ENCODE peak calls at places on chromosome 19, in six cellular contexts. X is left cardiac atrium, V is H54, E is ELF-1, M is RPMI7951, Z is activated gamma-delta T cell treated with Interleukin-2 at 50 U/mL for 16 hours. T is an unnamed sample.

GRCh38 chr19:14871619-14872230 is 14.2 kb downstream of the OR7A17 start:
- DNase-seq in X (no peak), V (no peak), E (no peak), M (peak), Z (no peak), T (no peak)

GRCh38 chr19:43723588-43723987 is 7.7 kb downstream of the IRGC start:
- DNase-seq in E (no peak), V (no peak), X (no peak), Z (no peak), M (no peak), T (no peak)

GRCh38 chr19:4015705-4016402 is 8.3 kb downstream of the PIAS4 start:
- DNase-seq in M (no peak), X (no peak), E (peak), V (no peak), Z (no peak), T (peak)

GRCh38 chr19:23832717-23833327 is 74.1 kb upstream of the ZNF681 start:
- DNase-seq in E (no peak), X (no peak), Z (no peak), M (no peak), V (no peak), T (no peak)

GRCh38 chr19:16252459-16253205 is 54.9 kb downstream of the AP1M1 start:
- DNase-seq in V (no peak), M (no peak), X (peak), E (no peak), Z (no peak), T (peak)

GRCh38 chr19:46902402-46902766 is 41.6 kb downstream of the ARHGAP35 start:
- DNase-seq in V (no peak), X (no peak), E (peak), Z (no peak), M (no peak), T (no peak)

GRCh38 chr19:58203814-58204475 is 21.1 kb downstream of the ZNF274 start:
- DNase-seq in M (no peak), X (no peak), Z (no peak), E (peak), V (no peak), T (no peak)

GRCh38 chr19:13718733-13719132 is 45.6 kb upstream of the MRI1 start:
- DNase-seq in X (peak), Z (no peak), V (no peak), E (peak), M (peak), T (no peak)

GRCh38 chr19:4575267-4575793 is 15.8 kb upstream of the SEMA6B start:
- DNase-seq in V (peak), M (peak), Z (no peak), E (peak), X (peak), T (peak)

GRCh38 chr19:45189971-45190370 is 11.4 kb downstream of the BLOC1S3 start:
- DNase-seq in V (no peak), Z (no peak), M (no peak), X (no peak), E (no peak), T (no peak)

GRCh38 chr19:3481241-3482090 is 1.1 kb upstream of the SMIM24 start:
- DNase-seq in M (no peak), E (no peak), V (no peak), X (no peak), Z (no peak), T (no peak)

GRCh38 chr19:50331187-50332013 is 2.2 kb upstream of the KCNC3 start:
- DNase-seq in E (peak), M (no peak), X (no peak), Z (no peak), V (no peak), T (no peak)

GRCh38 chr19:49593233-49594113 is 2.5 kb downstream of the PRR12 start:
- DNase-seq in Z (peak), E (peak), X (peak), V (peak), M (peak), T (peak)

GRCh38 chr19:13987101-13987890 is 18.8 kb downstream of the RFX1 start:
- DNase-seq in V (no peak), Z (no peak), E (peak), X (peak), M (no peak), T (peak)

GRCh38 chr19:50753879-50754278 is 16.4 kb upstream of the GPR32 start:
- DNase-seq in M (no peak), Z (no peak), V (no peak), E (no peak), X (no peak), T (no peak)

GRCh38 chr19:3207466-3208242 is 16.8 kb upstream of the CELF5 start:
- DNase-seq in Z (no peak), V (no peak), E (peak), M (no peak), X (peak), T (no peak)